ENCODE peak calls at places on chromosomes 13 and 19, in ten cellular contexts. S is nephron progenitor cell, Z is stomach, Q is bronchial epithelial cell, C is cardiac muscle cell, F is Calu3, R is osteocyte, G is omental fat pad, W is AG09309, M is B cell. H is an unnamed sample.

GRCh38 chr13:83780201-83780600 is 102.1 kb downstream of the SLITRK1 start:
- DNase-seq in F (no peak), C (peak; percentile 2), Z (no peak), Q (peak; percentile 47), M (no peak), S (peak; percentile 10), G (no peak), W (no peak), R (no peak), H (no peak)

GRCh38 chr19:18741566-18742121 is 49.5 kb downstream of the COMP start:
- DNase-seq in W (no peak), G (no peak), M (no peak), S (no peak), Z (peak; percentile 93), C (no peak), Q (no peak), R (no peak), F (peak; percentile 73), H (no peak)

GRCh38 chr19:10295305-10295846 is 5.6 kb downstream of the ICAM5 start:
- DNase-seq in M (peak; percentile 91), C (peak; percentile 47), Q (no peak), S (peak; percentile 51), G (no peak), F (peak; percentile 49), W (no peak), Z (peak; percentile 51), R (no peak), H (no peak)

GRCh38 chr19:55311797-55312196 is 13.3 kb downstream of the TMEM150B start:
- DNase-seq in Z (no peak), F (no peak), Q (no peak), G (no peak), R (no peak), M (peak; percentile 30), S (no peak), W (no peak), C (no peak), H (no peak)

GRCh38 chr19:6060600-6061391 is 49.5 kb downstream of the RFX2 start:
- DNase-seq in Q (peak; percentile 17), R (peak; percentile 80), S (no peak), C (no peak), M (no peak), W (no peak), Z (no peak), F (no peak), G (peak; percentile 44), H (peak; percentile 91)

GRCh38 chr19:45468159-45468651 is 409 bp downstream of the FOSB start:
- DNase-seq in Q (no peak), S (peak; percentile 49), R (no peak), F (peak; percentile 58), W (no peak), C (peak; percentile 44), Z (peak; percentile 35), M (peak; percentile 58), G (no peak), H (no peak)

GRCh38 chr13:31172001-31172400 is 10.3 kb upstream of the HSPH1 start:
- DNase-seq in G (no peak), M (no peak), S (no peak), Z (no peak), R (no peak), W (no peak), Q (peak; percentile 90), C (no peak), F (no peak), H (no peak)

GRCh38 chr13:109273326-109273751 is 513.0 kb downstream of the IRS2 start:
- DNase-seq in F (no peak), S (no peak), Q (peak; percentile 94), G (no peak), C (no peak), M (no peak), Z (no peak), W (no peak), R (no peak), H (no peak)

GRCh38 chr13:51643882-51644281 is 59.6 kb downstream of the WDFY2 start:
- DNase-seq in R (no peak), Q (peak; percentile 94), W (peak; percentile 76), Z (no peak), C (no peak), F (no peak), S (no peak), G (no peak), M (no peak), H (no peak)

GRCh38 chr13:112231451-112232083 is 144.6 kb upstream of the SPACA7 start:
- DNase-seq in M (no peak), S (no peak), G (no peak), W (no peak), C (no peak), Z (no peak), R (no peak), F (no peak), Q (no peak), H (no peak)

GRCh38 chr19:49214701-49215100 is 57.1 kb downstream of the TRPM4 start:
- DNase-seq in R (no peak), C (no peak), Q (no peak), G (no peak), F (no peak), W (no peak), S (no peak), M (no peak), Z (no peak), H (no peak)

GRCh38 chr19:49210901-49211451 is 53.4 kb downstream of the TRPM4 start:
- DNase-seq in C (no peak), Q (no peak), M (no peak), R (no peak), G (no peak), W (no peak), S (peak; percentile 20), Z (no peak), F (no peak), H (no peak)

GRCh38 chr19:49212302-49212701 is 54.7 kb downstream of the TRPM4 start:
- DNase-seq in R (no peak), C (peak; percentile 28), M (no peak), W (no peak), Q (peak; percentile 42), S (no peak), F (no peak), G (no peak), Z (no peak), H (no peak)

GRCh38 chr19:49216076-49216475 is 58.5 kb downstream of the TRPM4 start:
- DNase-seq in M (no peak), R (no peak), Z (no peak), S (no peak), Q (peak; percentile 27), G (no peak), C (no peak), F (no peak), W (peak; percentile 73), H (no peak)

GRCh38 chr19:49213791-49214190 is 56.2 kb downstream of the TRPM4 start:
- DNase-seq in Z (no peak), W (no peak), S (no peak), Q (no peak), C (no peak), G (no peak), R (no peak), M (no peak), F (peak; percentile 25), H (no peak)
- TF ChIP-seq CTCF in Z (no peak), W (no peak), S (no peak), Q (no peak), C (no peak), G (no peak), R (peak; percentile 11), M (no peak), F (no peak), H (no peak)

DNA sequence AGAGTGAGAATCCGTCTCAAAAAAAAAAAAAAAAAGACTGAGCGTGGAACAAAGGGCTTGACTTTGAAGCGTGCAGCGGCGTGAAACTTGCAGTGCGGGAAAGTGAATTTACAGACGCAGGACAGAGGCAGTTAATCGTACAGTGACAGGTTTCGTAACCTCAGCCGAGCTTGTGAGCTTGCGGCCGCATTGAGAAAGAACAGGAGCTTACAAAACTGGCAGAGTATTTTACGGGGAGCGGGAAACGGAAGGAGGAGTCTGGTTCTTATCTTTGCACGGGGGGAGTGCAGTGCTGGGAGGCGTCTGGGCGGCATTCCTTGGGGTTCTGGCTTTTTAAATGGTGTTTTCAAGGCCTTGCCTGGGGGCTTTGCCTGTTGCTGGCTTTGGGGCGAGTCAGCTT is 6.0 kb upstream of the BSG start:
- DNase-seq in M (no peak), S (no peak), Z (no peak), W (peak; percentile 81), R (no peak), C (peak; percentile 64), Q (no peak), G (no peak), F (no peak), H (no peak)
- TF ChIP-seq CTCF in M (no peak), S (no peak), Z (no peak), W (no peak), R (no peak), C (no peak), Q (no peak), G (no peak), F (no peak), H (no peak)

DNA sequence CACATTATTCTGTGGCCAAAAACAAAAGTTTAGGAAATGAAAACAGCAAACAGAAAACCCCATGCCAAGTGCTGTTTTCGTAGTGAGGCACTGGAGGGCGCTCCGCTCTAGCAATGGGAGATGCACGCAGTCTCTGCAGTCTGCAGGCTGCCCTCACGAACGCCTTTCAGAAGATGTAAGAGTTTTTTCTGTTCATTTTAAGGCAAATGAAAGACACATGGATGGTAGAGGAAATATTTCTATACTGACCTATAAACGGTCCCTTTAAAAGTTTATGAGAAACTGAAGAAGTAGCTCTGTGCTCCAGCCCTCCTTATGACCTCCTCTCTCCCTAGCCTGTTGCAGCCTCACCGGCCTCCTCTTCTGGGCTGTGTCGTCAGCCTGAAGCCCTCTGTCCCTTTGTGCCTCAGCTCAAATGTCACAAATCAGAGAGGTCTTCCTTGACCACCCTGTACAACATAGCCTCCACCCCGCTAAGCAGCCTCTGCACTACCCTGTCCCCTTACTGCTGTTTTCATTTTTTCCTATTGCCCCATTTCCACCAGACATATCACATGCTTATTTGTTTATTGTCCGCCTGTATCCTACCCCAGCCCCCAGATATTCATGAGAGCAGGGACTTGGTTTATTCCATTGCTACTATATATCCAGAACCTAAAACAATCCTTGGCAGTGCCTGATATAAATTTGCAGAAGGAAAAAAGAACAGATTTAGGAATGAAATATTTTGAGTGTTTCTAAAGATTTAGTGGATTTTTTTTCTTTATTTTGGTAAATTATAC is 116.4 kb downstream of the TM9SF2 start:
- DNase-seq in G (no peak), F (peak; percentile 10), S (peak; percentile 62), Z (no peak), W (peak; percentile 69), R (no peak), M (no peak), Q (no peak), C (peak; percentile 70), H (no peak)
- TF ChIP-seq CTCF in G (no peak), F (no peak), S (peak; percentile 85), Z (no peak), W (peak; percentile 93), R (peak; percentile 89), M (peak; percentile 54), Q (peak; percentile 52), C (peak; percentile 89), H (peak; percentile 55)

DNA sequence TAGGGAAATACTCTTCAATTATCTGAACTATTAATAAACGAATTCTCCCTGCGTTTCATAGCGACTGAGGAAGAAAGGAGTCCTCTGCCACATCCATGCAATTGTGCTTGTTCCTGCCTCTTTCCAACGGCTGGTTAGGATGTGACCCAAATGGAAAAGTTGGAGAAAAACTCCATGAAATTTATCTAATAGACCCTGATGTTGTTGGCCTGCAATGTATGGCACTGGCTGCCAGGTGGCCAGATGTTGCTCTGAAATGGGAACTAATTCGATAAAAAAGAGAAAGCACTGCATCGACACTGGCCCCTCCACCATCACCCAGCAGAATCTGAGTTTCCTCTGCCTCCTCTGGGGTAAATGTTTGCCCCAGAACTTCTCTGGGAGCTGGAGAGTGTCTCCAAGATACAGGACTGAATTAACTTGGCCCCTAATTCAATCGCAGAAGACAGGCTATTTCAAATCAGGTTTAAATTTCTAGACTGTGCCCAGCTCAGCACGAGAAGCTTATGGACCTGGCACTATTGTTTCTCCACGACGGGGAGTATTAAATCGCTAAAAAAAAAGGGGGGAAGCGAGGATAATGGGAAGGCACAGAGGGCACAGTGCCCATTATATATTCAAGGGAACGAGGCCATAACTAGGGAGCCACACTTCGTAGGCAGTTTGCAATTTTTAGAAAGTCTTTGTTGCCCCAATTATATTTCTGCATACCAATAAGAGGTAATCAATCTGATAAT is 103.9 kb downstream of the ZIC5 start:
- DNase-seq in M (no peak), F (no peak), S (no peak), G (no peak), W (no peak), Z (no peak), C (no peak), Q (no peak), R (no peak), H (peak; percentile 45)
- TF ChIP-seq CTCF in M (no peak), F (no peak), S (no peak), G (no peak), W (no peak), Z (no peak), C (no peak), Q (no peak), R (no peak), H (no peak)